ENCODE peak calls at places on chromosomes 12 and 14, in eight cellular contexts. O is upper lobe of left lung, M is stomach, T is H9, Q is upper lobe of right lung, K is progenitor cell of endocrine pancreas, H is bronchial epithelial cell, J is psoas muscle. A is an unnamed sample.

GRCh38 chr14:81990312-81990761 is 456.7 kb upstream of the SEL1L start:
- DNase-seq in K (peak), H (peak), M (peak), T (peak), J (no peak), O (no peak), Q (no peak), A (peak)

GRCh38 chr14:44880791-44881190 is 81.0 kb downstream of the KLHL28 start:
- DNase-seq in Q (no peak), T (no peak), H (no peak), J (no peak), M (no peak), K (no peak), O (no peak), A (no peak)

GRCh38 chr12:55708695-55709233 is 1.1 kb upstream of the ITGA7 start:
- DNase-seq in T (no peak), M (no peak), O (no peak), J (peak), K (no peak), Q (no peak), H (no peak), A (no peak)

GRCh38 chr14:105240811-105241576 is 7.3 kb upstream of the BTBD6 start:
- DNase-seq in H (no peak), Q (peak), K (no peak), O (peak), T (no peak), M (no peak), J (no peak), A (no peak)

GRCh38 chr12:67193705-67194104 is 75.5 kb upstream of the CAND1 start:
- DNase-seq in J (no peak), M (no peak), K (peak), Q (no peak), H (peak), O (no peak), T (peak), A (peak)

GRCh38 chr12:66746489-66747201 is 67.8 kb upstream of the GRIP1 start:
- DNase-seq in J (no peak), O (no peak), T (no peak), K (no peak), M (no peak), H (no peak), Q (no peak), A (no peak)

GRCh38 chr12:81211306-81211705 is 133.4 kb downstream of the ACSS3 start:
- DNase-seq in T (no peak), Q (no peak), O (no peak), K (no peak), J (no peak), H (no peak), M (no peak), A (no peak)

GRCh38 chr14:32413967-32414640 is 85.0 kb downstream of the AKAP6 start:
- DNase-seq in J (no peak), K (no peak), T (no peak), Q (no peak), H (peak), O (no peak), M (no peak), A (no peak)

GRCh38 chr12:52682938-52683574 is 2.8 kb upstream of the KRT1 start:
- DNase-seq in Q (no peak), O (no peak), J (no peak), M (no peak), T (no peak), K (no peak), H (no peak), A (no peak)

GRCh38 chr12:68177562-68177961 is 18.0 kb upstream of the IFNG start:
- DNase-seq in H (no peak), K (no peak), O (no peak), M (no peak), J (no peak), T (no peak), Q (no peak), A (no peak)

GRCh38 chr14:88791629-88792571 is 853 bp downstream of the EML5 start:
- DNase-seq in Q (peak), H (no peak), O (peak), K (no peak), T (peak), M (peak), J (peak), A (no peak)

GRCh38 chr14:88793259-88793625 is 489 bp upstream of the EML5 start:
- DNase-seq in H (no peak), K (no peak), O (no peak), Q (no peak), J (no peak), M (no peak), T (no peak), A (no peak)

GRCh38 chr14:88791252-88791621 is 1.5 kb downstream of the EML5 start:
- DNase-seq in H (no peak), Q (no peak), T (no peak), J (no peak), O (no peak), M (no peak), K (no peak), A (no peak)

GRCh38 chr14:88790501-88791251 is 2.1 kb downstream of the EML5 start:
- DNase-seq in M (no peak), Q (no peak), T (no peak), H (no peak), K (no peak), J (no peak), O (no peak), A (no peak)

GRCh38 chr14:88792572-88793258 is at the start of gene EML5:
- DNase-seq in K (peak), Q (peak), H (peak), O (peak), T (peak), J (peak), M (peak), A (peak)
- TF ChIP-seq CTCF in K (peak), Q (no peak), H (peak), O (peak), T (peak), J (peak), M (peak), A (peak)

GRCh38 chr14:23051482-23051881 is 5.8 kb downstream of the CDH24 start:
- DNase-seq in O (no peak), H (no peak), K (no peak), T (no peak), M (no peak), J (no peak), Q (no peak), A (no peak)

GRCh38 chr14:23054000-23054811 is 3.1 kb downstream of the CDH24 start:
- DNase-seq in K (no peak), J (peak), Q (peak), H (no peak), M (no peak), T (peak), O (peak), A (no peak)

GRCh38 chr14:23052671-23053070 is 4.6 kb downstream of the CDH24 start:
- DNase-seq in K (no peak), Q (peak), O (no peak), J (no peak), H (no peak), M (no peak), T (no peak), A (no peak)

GRCh38 chr14:23053426-23053825 is 3.9 kb downstream of the CDH24 start:
- DNase-seq in K (no peak), J (no peak), T (no peak), Q (peak), O (peak), M (no peak), H (no peak), A (no peak)

DNA sequence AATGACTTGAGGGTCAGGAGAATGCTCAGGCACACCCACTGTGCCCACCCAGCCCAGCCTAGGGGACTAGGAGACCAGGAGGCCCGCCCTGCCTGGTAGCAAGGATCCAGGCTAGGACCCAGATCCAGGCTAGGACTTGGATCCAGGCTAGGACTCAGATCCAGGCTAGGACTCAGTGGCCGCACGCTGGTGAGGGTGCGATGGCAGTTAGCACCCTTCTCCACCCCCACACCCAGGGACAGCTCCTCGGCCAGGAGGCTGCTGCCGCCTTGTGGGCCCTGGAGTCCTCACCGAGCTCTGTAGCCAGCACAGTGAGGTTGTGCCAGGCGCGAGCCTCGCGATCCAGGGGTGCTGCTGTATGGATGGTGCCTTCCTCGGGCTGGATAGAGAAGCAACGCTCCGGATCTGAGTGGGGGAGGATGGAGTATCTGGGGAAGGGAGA is 5.1 kb downstream of the CDH24 start:
- DNase-seq in M (peak), K (no peak), O (peak), Q (no peak), J (peak), H (no peak), T (peak), A (no peak)
- TF ChIP-seq CTCF in M (peak), K (no peak), O (no peak), Q (no peak), J (no peak), H (peak), T (peak), A (no peak)

DNA sequence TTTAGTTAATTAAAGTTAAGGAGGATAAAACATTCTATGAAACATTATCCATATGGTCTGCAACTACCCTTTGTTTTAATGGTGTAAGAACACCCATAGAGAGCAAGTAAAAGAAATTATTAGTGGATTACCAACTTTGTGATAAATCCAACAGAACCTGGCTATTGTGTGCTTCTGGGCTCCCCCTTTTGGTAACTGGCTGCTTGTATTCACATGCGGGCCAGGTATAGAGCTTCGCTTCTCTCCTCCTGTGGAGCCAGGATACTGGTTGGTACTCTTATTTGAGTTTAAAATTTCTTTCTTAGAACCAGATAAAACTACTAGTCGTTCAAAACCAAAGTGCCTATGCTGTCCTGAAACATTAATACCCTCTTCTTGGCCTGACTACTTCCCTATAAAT is 81.0 kb downstream of the PTPRR start:
- DNase-seq in O (no peak), Q (no peak), K (no peak), T (peak), M (no peak), J (no peak), H (no peak), A (no peak)
- TF ChIP-seq CTCF in O (no peak), Q (no peak), K (no peak), T (peak), M (no peak), J (no peak), H (no peak), A (no peak)

GRCh38 chr12:4107436-4107878 is 166.1 kb upstream of the CCND2 start:
- DNase-seq in M (no peak), O (no peak), K (no peak), Q (no peak), T (peak), J (no peak), H (peak), A (peak)
- TF ChIP-seq CTCF in M (peak), O (peak), K (peak), Q (peak), T (peak), J (peak), H (peak), A (peak)

GRCh38 chr14:92352158-92352985 is 29.4 kb downstream of the SLC24A4 start:
- DNase-seq in T (peak), O (no peak), K (no peak), H (peak), M (no peak), Q (no peak), J (no peak), A (peak)
- TF ChIP-seq CTCF in T (peak), O (no peak), K (peak), H (peak), M (no peak), Q (peak), J (no peak), A (peak)

A was measured in MCF 10A.